ENCODE peak calls at places on chromosomes 6 and 20, in four cellular contexts. Y is cardiac muscle cell, F is HCT116, E is body of pancreas. H is an unnamed sample. For H3K27me3, the result is how much of the 10 kb centered on the place peaks cover.

GRCh38 chr6:167733740-167734661 is 92.7 kb upstream of the AFDN start:
- DNase-seq in F (no peak), E (no peak), Y (no peak), H (no peak)

GRCh38 chr6:125927761-125928160 is 28.8 kb upstream of the HINT3 start:
- DNase-seq in Y (no peak), F (no peak), E (no peak), H (no peak)

GRCh38 chr20:63742381-63743024 is 2.9 kb downstream of the SLC2A4RG start:
- DNase-seq in Y (no peak), E (peak), F (no peak), H (no peak)

GRCh38 chr20:58883243-58883691 is 30.8 kb downstream of the GNAS start:
- DNase-seq in F (no peak), Y (no peak), E (no peak), H (no peak)

GRCh38 chr6:53664623-53665022 is 933 bp downstream of the KLHL31 start:
- DNase-seq in F (no peak), E (no peak), Y (peak), H (no peak)

GRCh38 chr6:125170376-125170775 is 16.8 kb downstream of the TPD52L1 start:
- DNase-seq in F (no peak), Y (no peak), E (no peak), H (no peak)

GRCh38 chr6:30323806-30324205 is 2.9 kb upstream of the TRIM39 start:
- DNase-seq in Y (no peak), E (no peak), F (no peak), H (no peak)

GRCh38 chr6:48151142-48151541 is 40.1 kb upstream of the PTCHD4 start:
- DNase-seq in Y (no peak), F (no peak), E (no peak), H (no peak)

GRCh38 chr6:169723991-169724553 is at the start of gene PHF10:
- DNase-seq in F (no peak), Y (peak), E (no peak), H (peak)

GRCh38 chr6:82017316-82017715 is 230.2 kb downstream of the IBTK start:
- DNase-seq in F (peak), E (no peak), Y (peak), H (no peak)

GRCh38 chr6:114785235-114786127 is 442.7 kb upstream of the HS3ST5 start:
- DNase-seq in Y (no peak), E (no peak), F (no peak), H (no peak)

GRCh38 chr6:33570806-33571636 is 9.1 kb downstream of the BAK1 start:
- DNase-seq in F (peak), E (peak), Y (peak), H (peak)

GRCh38 chr6:137846772-137847313 is 20.2 kb upstream of the TNFAIP3 start:
- DNase-seq in F (no peak), Y (no peak), E (no peak), H (peak)

GRCh38 chr6:5765141-5765760 is 241.5 kb downstream of the NRN1 start:
- DNase-seq in F (no peak), E (no peak), Y (no peak), H (no peak)

GRCh38 chr6:13500264-13500663 is 12.9 kb upstream of the GFOD1 start:
- DNase-seq in E (no peak), F (no peak), Y (no peak), H (no peak)

GRCh38 chr6:6008648-6009421 is 2.1 kb upstream of the NRN1 start:
- DNase-seq in E (peak), Y (peak), F (peak), H (peak)

GRCh38 chr20:54062812-54063280 is 7.5 kb downstream of the BCAS1 start:
- DNase-seq in Y (peak), E (no peak), F (peak), H (no peak)

GRCh38 chr6:83546636-83547035 is 34.3 kb downstream of the PRSS35 start:
- DNase-seq in Y (no peak), F (no peak), E (no peak), H (no peak)

GRCh38 chr6:36360241-36361054 is 23.8 kb upstream of the BNIP5 start:
- DNase-seq in E (peak), F (peak), Y (peak), H (peak)
- H3K4me3 ChIP-seq in E (no peak), F (no peak), Y (no peak), H (no peak)

DNA sequence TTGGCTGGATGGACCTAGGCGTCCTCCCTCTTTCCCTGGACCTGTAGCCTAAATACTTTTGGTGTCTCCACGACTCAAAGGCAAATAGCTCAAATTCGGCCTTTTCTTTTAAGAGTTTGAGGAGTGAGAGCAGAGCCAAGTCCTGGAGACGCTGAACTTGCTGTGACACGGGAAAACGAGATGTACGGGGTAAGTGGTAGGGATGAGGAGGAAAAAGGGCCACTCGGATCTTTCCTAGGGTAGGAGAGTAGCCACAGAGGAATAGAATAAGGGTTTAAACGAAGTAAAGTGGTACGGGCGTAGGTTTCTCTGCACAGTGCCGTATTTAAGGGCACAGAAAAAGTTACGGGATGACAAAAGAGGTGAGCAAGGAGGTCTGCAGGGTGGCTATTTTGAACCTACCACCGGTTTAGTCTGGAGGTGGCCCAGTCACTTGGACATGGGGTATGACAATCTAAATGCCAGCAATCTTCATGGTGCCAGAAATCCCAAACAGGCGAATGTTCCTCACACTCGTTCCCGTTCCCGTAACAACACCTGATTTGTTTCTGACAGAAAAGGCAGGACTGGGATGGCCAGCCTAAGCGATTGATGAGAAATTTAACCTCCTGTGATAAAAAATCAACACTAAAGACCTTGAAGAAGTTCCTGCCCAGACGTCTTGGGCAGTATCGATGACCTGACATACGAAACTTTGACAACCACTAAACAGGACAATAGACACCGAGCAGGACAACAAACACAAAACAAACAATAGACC is 149.3 kb downstream of the TRIM27 start:
- DNase-seq in F (no peak), E (no peak), Y (no peak), H (no peak)
- H3K27me3 ChIP-seq in F (under half), E (half or more), Y (half or more), H (under half)

DNA sequence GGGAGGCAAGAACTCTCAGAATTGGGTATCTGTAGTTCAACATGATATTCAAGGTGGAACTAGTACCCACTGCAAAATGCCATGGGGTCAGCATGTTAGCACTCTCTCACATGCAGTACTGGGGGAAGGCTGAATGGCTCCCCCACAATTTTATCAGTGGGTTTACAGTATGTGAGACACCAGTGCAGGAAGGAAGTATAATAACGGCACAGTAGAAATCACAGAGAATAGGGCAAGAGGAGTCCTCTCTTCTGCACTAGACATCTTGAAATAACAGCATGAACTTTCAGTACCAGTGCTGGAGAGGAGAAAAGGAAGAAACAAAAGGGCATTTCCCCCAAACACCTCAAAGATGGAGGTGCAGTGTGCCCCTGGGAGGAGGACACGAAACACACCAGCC is 1.5 kb downstream of the SLC35B2 start:
- DNase-seq in F (no peak), E (no peak), Y (no peak), H (no peak)
- H3K4me3 ChIP-seq in F (peak), E (no peak), Y (peak), H (peak)

DNA sequence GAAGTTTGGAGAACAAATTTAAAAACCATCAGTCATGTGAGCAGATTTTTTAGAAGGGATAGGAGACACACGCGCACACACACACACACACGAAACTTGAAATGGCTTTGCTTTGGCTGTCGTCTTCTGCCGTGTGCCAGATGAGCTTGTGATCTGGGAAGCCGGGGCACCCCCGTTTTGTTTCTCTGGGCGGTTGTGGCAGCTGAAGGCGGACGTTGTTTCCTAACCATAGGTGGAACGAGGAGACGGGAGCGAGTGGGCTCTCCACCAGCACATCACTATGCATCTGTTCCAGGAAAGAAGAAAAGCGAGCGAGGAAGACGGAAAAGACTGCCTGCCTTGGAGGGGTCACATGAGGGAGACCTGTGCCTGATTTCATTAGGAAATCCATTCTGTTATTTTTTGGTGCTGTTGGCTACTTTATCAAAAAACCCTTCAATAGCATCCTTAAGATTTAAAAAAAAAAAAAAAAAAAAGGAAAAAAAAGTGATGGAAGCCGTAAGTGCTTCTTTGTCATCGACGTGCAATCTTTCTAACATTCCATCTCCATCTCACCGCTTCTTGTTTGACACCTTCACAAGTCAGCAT is 142.1 kb downstream of the DTNBP1 start:
- DNase-seq in F (no peak), E (peak), Y (no peak), H (no peak)
- H3K27me3 ChIP-seq in F (under half), E (under half), Y (under half), H (under half)

GRCh38 chr20:24815931-24816330 is 133.1 kb upstream of the CST7 start:
- DNase-seq in F (no peak), Y (no peak), E (no peak), H (no peak)
- H3K4me3 ChIP-seq in F (no peak), Y (no peak), E (no peak), H (no peak)

DNA sequence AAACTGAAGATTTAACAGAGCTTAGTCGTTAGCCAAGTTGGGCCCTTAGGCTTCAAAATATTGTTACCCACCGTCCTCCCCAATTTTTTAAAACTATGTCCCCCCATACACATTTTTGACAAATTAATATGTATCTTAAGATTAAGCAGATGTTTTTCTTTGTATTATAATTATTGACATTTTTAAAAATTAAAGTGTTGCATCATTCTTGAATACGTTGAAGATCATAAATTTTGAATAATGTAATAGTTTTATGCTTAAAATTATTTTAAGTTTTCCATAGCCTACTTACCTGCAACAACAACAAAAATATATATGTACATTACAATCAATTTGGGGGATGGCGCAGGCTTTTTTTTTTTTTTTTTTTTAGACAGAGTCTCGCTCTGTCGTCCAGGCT is 8.2 kb upstream of the PRSS16 start:
- DNase-seq in Y (no peak), E (no peak), F (no peak), H (no peak)
- H3K27me3 ChIP-seq in Y (under half), E (under half), F (under half), H (under half)

H was measured in GM06990.